ENCODE peak calls at places on chromosomes 16 and 17, in nine cellular contexts. Z is esophagus squamous epithelium, P is natural killer cell, Y is left ventricle myocardium inferior, Q is A549, F is cardiac fibroblast, U is endothelial cell, S is lower lobe of right lung, O is upper lobe of right lung. J is an unnamed sample.

GRCh38 chr17:43529977-43530302 is 16.2 kb downstream of the ETV4 start:
- DNase-seq in U (no peak), O (no peak), S (no peak), Y (no peak), Q (no peak), P (no peak), Z (no peak), F (no peak), J (no peak)

GRCh38 chr16:49348408-49349176 is 25.0 kb upstream of the C16orf78 start:
- DNase-seq in O (no peak), S (no peak), Z (no peak), U (no peak), F (no peak), Y (no peak), P (no peak), Q (no peak), J (no peak)

GRCh38 chr17:4499431-4500187 is 928 bp downstream of the SPNS2 start:
- DNase-seq in S (no peak), F (peak), P (no peak), O (no peak), Z (no peak), Q (peak), U (peak), Y (no peak), J (no peak)

GRCh38 chr16:86297391-86297790 is 212.9 kb upstream of the FOXF1 start:
- DNase-seq in Z (no peak), Q (no peak), S (no peak), U (no peak), P (no peak), Y (no peak), O (no peak), F (peak), J (no peak)

GRCh38 chr17:49523706-49524472 is 28.8 kb downstream of the NGFR start:
- DNase-seq in P (peak), Q (no peak), O (no peak), U (no peak), Z (no peak), Y (no peak), S (no peak), F (no peak), J (no peak)

GRCh38 chr17:32127156-32127897 is 15.0 kb upstream of the RHOT1 start:
- DNase-seq in P (peak), Y (peak), Q (peak), Z (peak), O (peak), F (peak), U (peak), S (peak), J (peak)

GRCh38 chr17:65698381-65699061 is 137.1 kb upstream of the AXIN2 start:
- DNase-seq in Z (no peak), U (peak), P (no peak), F (peak), Q (no peak), Y (no peak), S (no peak), O (no peak), J (no peak)

GRCh38 chr17:9982159-9982558 is 77.1 kb upstream of the RCVRN start:
- DNase-seq in P (no peak), S (no peak), Q (peak), Z (no peak), F (no peak), U (no peak), Y (no peak), O (no peak), J (no peak)

GRCh38 chr16:74465281-74465680 is 44.0 kb upstream of the CLEC18B start:
- DNase-seq in O (no peak), P (no peak), U (no peak), Z (no peak), Q (no peak), F (peak), S (no peak), Y (no peak), J (no peak)

GRCh38 chr17:74542166-74542565 is 3.7 kb downstream of the CD300C start:
- DNase-seq in Z (no peak), P (no peak), S (peak), Y (no peak), O (no peak), U (no peak), F (no peak), Q (no peak), J (peak)

GRCh38 chr16:4360538-4361021 is 9.5 kb upstream of the PAM16 start:
- DNase-seq in Y (no peak), F (no peak), O (no peak), Q (no peak), Z (no peak), P (no peak), U (no peak), S (no peak), J (no peak)

GRCh38 chr17:29039764-29040598 is 3.0 kb upstream of the PIPOX start:
- DNase-seq in P (no peak), Z (no peak), S (no peak), F (peak), Q (no peak), U (no peak), Y (no peak), O (no peak), J (no peak)

GRCh38 chr17:58631523-58632323 is 60.1 kb downstream of the TEX14 start:
- DNase-seq in U (peak), Z (peak), S (peak), Q (peak), F (peak), O (peak), P (peak), Y (peak), J (peak)

GRCh38 chr17:47285003-47285402 is 31.4 kb downstream of the ITGB3 start:
- DNase-seq in F (no peak), O (no peak), P (no peak), Y (no peak), Q (no peak), U (no peak), S (no peak), Z (no peak), J (no peak)

GRCh38 chr17:33469411-33469810 is 176.3 kb upstream of the ASIC2 start:
- DNase-seq in F (no peak), U (no peak), S (no peak), Z (no peak), O (no peak), P (no peak), Y (no peak), Q (no peak), J (no peak)

DNA sequence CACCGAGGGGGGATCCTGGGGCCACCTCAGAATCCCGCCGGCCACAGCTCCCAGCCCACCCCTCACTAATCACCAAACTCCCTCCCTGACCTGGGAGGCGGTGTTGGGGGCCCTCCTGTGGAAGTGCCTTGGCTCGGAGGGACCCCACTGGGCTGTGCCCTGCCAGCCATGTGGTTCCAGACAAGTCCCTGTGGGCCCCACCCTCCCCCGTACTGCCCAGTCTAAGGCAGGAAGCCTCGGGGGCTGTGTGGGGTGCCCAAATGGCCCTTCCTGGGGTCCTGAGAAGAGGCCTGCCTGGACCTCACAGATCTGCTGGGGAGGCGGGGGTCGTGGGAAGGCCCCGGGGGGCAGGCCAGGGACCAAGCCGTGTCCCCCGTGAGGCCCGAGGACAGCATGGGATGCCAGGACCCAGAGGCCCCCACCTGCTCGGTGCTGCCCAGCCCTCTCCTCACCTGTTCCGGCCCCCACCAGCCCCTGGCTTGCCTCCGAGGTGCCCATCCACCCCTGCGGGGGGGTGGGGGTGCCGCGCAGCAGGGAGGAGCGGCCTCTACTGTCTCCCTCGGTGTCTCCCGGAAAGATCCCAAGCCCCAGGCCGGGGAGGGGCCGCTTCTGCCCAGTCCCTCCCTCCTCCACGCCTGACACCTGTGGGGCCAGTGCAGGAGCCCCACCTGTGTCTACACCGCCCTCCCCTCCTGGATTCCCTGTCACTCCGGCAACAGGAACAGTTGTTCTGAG is 9.3 kb upstream of the KREMEN2 start:
- DNase-seq in Z (no peak), U (no peak), S (no peak), Y (no peak), Q (no peak), P (no peak), F (no peak), O (no peak), J (no peak)
- TF ChIP-seq CTCF in Z (no peak), U (no peak), S (no peak), Y (no peak), Q (no peak), P (no peak), F (no peak), O (no peak), J (no peak)

GRCh38 chr17:78498848-78499247 is 78.3 kb downstream of the DNAH17 start:
- DNase-seq in F (no peak), U (no peak), O (peak), Y (no peak), S (no peak), P (no peak), Z (no peak), Q (no peak), J (no peak)

GRCh38 chr17:78501241-78502036 is 75.8 kb downstream of the DNAH17 start:
- DNase-seq in U (no peak), Z (no peak), F (no peak), P (no peak), S (no peak), Y (no peak), Q (no peak), O (peak), J (no peak)

GRCh38 chr17:78502611-78503148 is 74.5 kb downstream of the DNAH17 start:
- DNase-seq in Z (no peak), Y (no peak), P (no peak), Q (no peak), S (no peak), U (no peak), O (peak), F (no peak), J (no peak)

GRCh38 chr17:78500806-78501205 is 76.4 kb downstream of the DNAH17 start:
- DNase-seq in Z (no peak), F (no peak), Q (no peak), P (no peak), Y (no peak), S (no peak), O (peak), U (no peak), J (no peak)

DNA sequence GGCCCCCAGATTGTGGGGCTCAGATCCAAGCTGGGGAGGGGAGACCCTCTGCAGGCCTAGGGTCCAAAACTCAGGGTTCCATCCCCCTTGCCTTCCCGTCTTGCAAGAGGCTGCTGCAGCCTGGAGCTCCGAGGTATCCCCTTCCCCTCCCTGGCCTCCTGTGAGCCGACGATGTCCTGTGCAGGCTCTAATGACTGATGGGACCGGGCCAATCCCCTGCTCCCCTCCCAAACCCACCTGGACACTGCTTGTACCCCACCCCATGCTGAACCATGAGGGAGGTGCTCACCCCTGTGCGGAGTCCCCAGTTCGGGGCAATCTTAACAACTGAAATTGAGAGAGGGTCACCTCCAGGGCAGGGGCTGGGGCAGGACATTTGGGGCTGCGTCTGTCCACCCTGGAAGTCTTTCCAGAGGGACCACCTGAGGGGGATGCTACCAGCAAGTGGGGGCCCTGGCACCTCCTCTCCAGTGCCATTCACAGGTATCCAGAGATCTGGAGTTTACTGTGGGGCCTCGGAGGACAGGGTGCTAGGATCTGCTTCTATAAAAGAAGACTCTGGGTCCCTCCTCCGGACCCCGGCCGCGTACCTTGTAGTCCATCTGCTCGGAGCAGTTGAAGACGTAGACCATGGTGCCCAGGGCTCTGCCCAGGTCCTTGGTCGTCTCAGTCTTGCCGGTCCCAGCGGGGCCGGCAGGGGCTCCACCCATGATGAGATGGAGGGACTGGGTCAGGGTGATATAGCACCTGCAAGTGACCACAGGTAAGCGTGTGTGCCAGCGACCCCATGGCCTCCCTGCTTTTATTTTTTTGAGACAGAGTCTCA is 77.3 kb downstream of the DNAH17 start:
- DNase-seq in P (no peak), S (no peak), Y (no peak), O (peak), U (no peak), Q (no peak), F (no peak), Z (no peak), J (no peak)
- TF ChIP-seq CTCF in P (no peak), S (no peak), Y (no peak), O (no peak), U (no peak), Q (no peak), F (no peak), Z (no peak), J (no peak)

GRCh38 chr16:73265124-73265838 is 217.4 kb upstream of the ZFHX3 start:
- DNase-seq in F (no peak), P (no peak), Z (no peak), O (no peak), S (no peak), U (no peak), Q (no peak), Y (no peak), J (no peak)

GRCh38 chr16:73262931-73263330 is 215.0 kb upstream of the ZFHX3 start:
- DNase-seq in S (no peak), P (no peak), Y (no peak), Q (no peak), U (no peak), F (no peak), O (no peak), Z (no peak), J (no peak)

GRCh38 chr16:73274140-73274539 is 226.2 kb upstream of the ZFHX3 start:
- DNase-seq in P (no peak), Z (no peak), F (no peak), Q (no peak), Y (no peak), S (no peak), O (no peak), U (no peak), J (no peak)

GRCh38 chr16:73268311-73268997 is 220.5 kb upstream of the ZFHX3 start:
- DNase-seq in P (no peak), F (peak), Q (peak), O (no peak), Z (no peak), U (peak), Y (no peak), S (no peak), J (no peak)
- TF ChIP-seq CTCF in P (no peak), F (peak), Q (no peak), O (no peak), Z (no peak), U (no peak), Y (no peak), S (no peak), J (no peak)

GRCh38 chr17:62627219-62627903 is at the start of gene MRC2:
- DNase-seq in F (peak), Y (peak), Z (no peak), Q (peak), U (peak), S (peak), P (no peak), O (peak), J (no peak)

GRCh38 chr17:62628845-62629555 is 1.5 kb downstream of the MRC2 start:
- DNase-seq in P (no peak), Y (no peak), U (no peak), S (no peak), Q (no peak), Z (no peak), O (no peak), F (peak), J (no peak)

GRCh38 chr17:62629556-62630364 is 2.3 kb downstream of the MRC2 start:
- DNase-seq in O (no peak), F (no peak), P (no peak), Y (no peak), Q (no peak), Z (no peak), U (no peak), S (no peak), J (no peak)

GRCh38 chr17:62626719-62627218 is 701 bp upstream of the MRC2 start:
- DNase-seq in Q (peak), U (peak), P (no peak), F (peak), S (no peak), Y (peak), Z (no peak), O (peak), J (no peak)

DNA sequence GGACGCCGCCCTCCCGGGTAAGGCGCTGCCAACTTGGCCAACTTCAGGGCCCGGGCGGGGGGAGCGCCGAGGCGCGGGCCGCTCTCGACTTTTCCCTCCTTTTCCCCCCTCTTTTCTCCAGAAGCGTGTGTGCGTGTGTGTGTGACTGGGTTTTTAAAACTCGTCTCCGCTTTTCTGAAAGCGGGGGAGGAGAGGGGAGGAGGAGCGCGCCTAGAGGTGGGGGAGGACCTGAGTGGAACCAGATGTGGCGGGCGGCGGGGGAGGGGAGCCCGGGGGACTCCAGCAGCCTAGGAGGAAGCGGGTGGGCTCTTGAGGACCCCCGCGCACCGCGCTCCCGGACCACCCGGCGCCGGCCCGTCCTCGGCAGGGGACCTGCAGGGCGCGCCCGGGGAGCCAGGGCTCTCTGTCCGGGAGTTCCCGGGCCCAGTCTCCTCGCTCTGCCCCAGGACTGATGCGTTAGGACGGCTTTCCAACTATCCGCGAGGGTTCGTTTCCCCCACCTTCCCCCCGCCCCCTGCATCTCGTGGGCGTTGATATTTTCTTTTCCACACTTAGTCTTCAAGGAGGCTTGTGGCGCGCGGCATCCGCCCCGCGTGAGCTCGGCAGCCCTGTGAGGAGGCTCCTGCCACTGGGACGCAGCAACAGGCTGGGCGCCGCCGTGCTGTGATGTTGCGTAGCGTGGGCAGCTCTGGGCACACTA is 584 bp downstream of the MRC2 start:
- DNase-seq in F (peak), Q (peak), O (peak), U (no peak), P (no peak), S (peak), Z (no peak), Y (peak), J (no peak)
- TF ChIP-seq CTCF in F (no peak), Q (no peak), O (no peak), U (no peak), P (no peak), S (no peak), Z (no peak), Y (no peak), J (no peak)

DNA sequence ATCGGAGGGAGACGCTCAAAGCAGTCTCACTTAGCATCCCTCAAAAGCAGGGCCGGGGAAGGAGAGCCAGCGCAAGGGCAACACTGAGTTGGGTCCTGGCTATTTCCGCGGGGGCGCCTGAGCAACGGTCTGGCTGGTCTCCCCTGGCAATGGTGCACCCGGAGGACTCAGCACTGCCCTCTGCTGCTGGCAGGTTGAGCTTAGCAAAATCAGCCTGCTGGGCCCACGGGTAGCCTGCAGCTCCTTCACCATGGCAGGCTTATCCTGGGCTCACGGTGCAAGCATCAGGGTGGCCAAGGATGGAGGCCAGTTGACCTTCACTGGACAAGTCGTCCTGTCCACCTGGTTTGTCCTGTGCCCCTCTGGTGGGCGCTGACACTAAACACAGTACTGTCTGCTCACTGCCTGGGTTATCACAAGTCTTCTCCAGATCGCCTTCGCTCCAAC is 14.4 kb upstream of the ALDH3A1 start:
- DNase-seq in Q (peak), O (peak), P (peak), U (peak), F (peak), Y (peak), S (peak), Z (no peak), J (no peak)
- TF ChIP-seq CTCF in Q (peak), O (peak), P (peak), U (peak), F (peak), Y (peak), S (peak), Z (peak), J (peak)